ENCODE peak calls at places on chromosomes 4 and X, in six cellular contexts. One of them, this sample, is unnamed. For H3K36me3, the result is how much of the 10 kb centered on the place peaks cover.

GRCh38 chrX:9604111-9604907 is 139.5 kb downstream of the TBL1X start:
- DNase-seq in tibial artery: peak
- DNase-seq in GM23338: no peak
- DNase-seq in fibroblast of lung: peak
- DNase-seq in IMR-90: no peak
- DNase-seq in GM23248: peak
- DNase-seq in this sample: no peak

GRCh38 chr4:10245761-10246160 is 129.2 kb upstream of the WDR1 start:
- DNase-seq in tibial artery: no peak
- DNase-seq in GM23338: no peak
- DNase-seq in fibroblast of lung: no peak
- DNase-seq in IMR-90: no peak
- DNase-seq in GM23248: no peak
- DNase-seq in this sample: no peak

GRCh38 chr4:99117876-99118693 is 26.0 kb downstream of the ADH4 start:
- DNase-seq in tibial artery: no peak
- DNase-seq in GM23338: peak
- DNase-seq in fibroblast of lung: no peak
- DNase-seq in IMR-90: peak
- DNase-seq in GM23248: peak
- DNase-seq in this sample: no peak

GRCh38 chr4:165783626-165784025 is 89.4 kb upstream of the TLL1 start:
- DNase-seq in tibial artery: no peak
- DNase-seq in GM23338: no peak
- DNase-seq in fibroblast of lung: no peak
- DNase-seq in IMR-90: no peak
- DNase-seq in GM23248: no peak
- DNase-seq in this sample: no peak

GRCh38 chrX:57172544-57172943 is 35.3 kb upstream of the SPIN2A start:
- DNase-seq in tibial artery: no peak
- DNase-seq in GM23338: no peak
- DNase-seq in fibroblast of lung: no peak
- DNase-seq in IMR-90: no peak
- DNase-seq in GM23248: peak
- DNase-seq in this sample: no peak

GRCh38 chr4:180860136-180860720 is 1383.0 kb upstream of the TENM3 start:
- DNase-seq in tibial artery: no peak
- DNase-seq in GM23338: no peak
- DNase-seq in fibroblast of lung: no peak
- DNase-seq in IMR-90: no peak
- DNase-seq in GM23248: no peak
- DNase-seq in this sample: no peak

GRCh38 chrX:48910926-48911406 is 480 bp downstream of the SLC35A2 start:
- DNase-seq in tibial artery: no peak
- DNase-seq in GM23338: no peak
- DNase-seq in fibroblast of lung: peak
- DNase-seq in IMR-90: peak
- DNase-seq in GM23248: peak
- DNase-seq in this sample: no peak

GRCh38 chrX:150203249-150203647 is 159.9 kb upstream of the MAMLD1 start:
- DNase-seq in tibial artery: no peak
- DNase-seq in GM23338: no peak
- DNase-seq in fibroblast of lung: no peak
- DNase-seq in IMR-90: no peak
- DNase-seq in GM23248: no peak
- DNase-seq in this sample: no peak

GRCh38 chr4:92381640-92382039 is 77.9 kb downstream of the GRID2 start:
- DNase-seq in tibial artery: no peak
- DNase-seq in GM23338: no peak
- DNase-seq in fibroblast of lung: peak
- DNase-seq in IMR-90: no peak
- DNase-seq in GM23248: peak
- DNase-seq in this sample: no peak

GRCh38 chr4:93317571-93317970 is 511.0 kb upstream of the ATOH1 start:
- DNase-seq in tibial artery: no peak
- DNase-seq in GM23338: no peak
- DNase-seq in fibroblast of lung: no peak
- DNase-seq in IMR-90: no peak
- DNase-seq in GM23248: no peak
- DNase-seq in this sample: no peak

GRCh38 chr4:77092832-77093800 is 17.3 kb upstream of the CCNI start:
- DNase-seq in tibial artery: no peak
- DNase-seq in GM23338: no peak
- DNase-seq in fibroblast of lung: peak
- DNase-seq in IMR-90: no peak
- DNase-seq in GM23248: peak
- DNase-seq in this sample: no peak

GRCh38 chr4:20528508-20528907 is 171.8 kb upstream of the PACRGL start:
- DNase-seq in tibial artery: no peak
- DNase-seq in GM23338: no peak
- DNase-seq in fibroblast of lung: peak
- DNase-seq in IMR-90: peak
- DNase-seq in GM23248: peak
- DNase-seq in this sample: no peak

GRCh38 chr4:37415845-37416369 is 171.4 kb downstream of the NWD2 start:
- DNase-seq in tibial artery: no peak
- DNase-seq in GM23338: peak
- DNase-seq in fibroblast of lung: no peak
- DNase-seq in IMR-90: no peak
- DNase-seq in GM23248: no peak
- DNase-seq in this sample: peak

GRCh38 chrX:143115466-143115865 is 89.7 kb downstream of the SPANXN4 start:
- DNase-seq in tibial artery: no peak
- DNase-seq in GM23338: no peak
- DNase-seq in fibroblast of lung: no peak
- DNase-seq in IMR-90: no peak
- DNase-seq in GM23248: no peak
- DNase-seq in this sample: no peak

GRCh38 chr4:37473807-37474206 is 212.4 kb downstream of the RELL1 start:
- DNase-seq in tibial artery: no peak
- DNase-seq in GM23338: no peak
- DNase-seq in fibroblast of lung: no peak
- DNase-seq in IMR-90: no peak
- DNase-seq in GM23248: no peak
- DNase-seq in this sample: no peak

GRCh38 chrX:63581390-63581789 is 203.6 kb downstream of the ARHGEF9 start:
- DNase-seq in tibial artery: no peak
- DNase-seq in GM23338: peak
- DNase-seq in fibroblast of lung: no peak
- DNase-seq in IMR-90: no peak
- DNase-seq in GM23248: no peak
- DNase-seq in this sample: no peak

GRCh38 chrX:69016220-69016941 is 148.9 kb downstream of the PJA1 start:
- DNase-seq in tibial artery: no peak
- DNase-seq in GM23338: no peak
- DNase-seq in fibroblast of lung: no peak
- DNase-seq in IMR-90: no peak
- DNase-seq in GM23248: no peak
- DNase-seq in this sample: peak

GRCh38 chr4:70158576-70158975 is 4.5 kb downstream of the PRR27 start:
- DNase-seq in tibial artery: no peak
- DNase-seq in GM23338: peak
- DNase-seq in fibroblast of lung: no peak
- DNase-seq in IMR-90: no peak
- DNase-seq in GM23248: no peak
- DNase-seq in this sample: peak

GRCh38 chr4:41509411-41510008 is 28.4 kb upstream of the LIMCH1 start:
- DNase-seq in tibial artery: peak
- DNase-seq in GM23338: no peak
- DNase-seq in fibroblast of lung: peak
- DNase-seq in IMR-90: no peak
- DNase-seq in GM23248: no peak
- DNase-seq in this sample: no peak

GRCh38 chr4:107619065-107619464 is 101.0 kb downstream of the PAPSS1 start:
- DNase-seq in tibial artery: peak
- DNase-seq in GM23338: no peak
- DNase-seq in fibroblast of lung: peak
- DNase-seq in IMR-90: peak
- DNase-seq in GM23248: peak
- DNase-seq in this sample: no peak

GRCh38 chr4:106039796-106040195 is 144.5 kb downstream of the NPNT start:
- DNase-seq in tibial artery: no peak
- DNase-seq in GM23338: no peak
- DNase-seq in fibroblast of lung: no peak
- DNase-seq in IMR-90: peak
- DNase-seq in GM23248: no peak
- DNase-seq in this sample: no peak

GRCh38 chrX:141879616-141880015 is 24.1 kb upstream of the MAGEC1 start:
- DNase-seq in tibial artery: no peak
- DNase-seq in GM23338: peak
- DNase-seq in fibroblast of lung: no peak
- DNase-seq in IMR-90: no peak
- DNase-seq in GM23248: no peak
- DNase-seq in this sample: no peak

GRCh38 chr4:123198706-123199105 is 197.9 kb upstream of the SPRY1 start:
- DNase-seq in tibial artery: no peak
- DNase-seq in GM23338: no peak
- DNase-seq in fibroblast of lung: peak
- DNase-seq in IMR-90: peak
- DNase-seq in GM23248: peak
- DNase-seq in this sample: no peak

GRCh38 chr4:76232681-76233080 is 18.8 kb upstream of the FAM47E start:
- DNase-seq in tibial artery: no peak
- DNase-seq in GM23338: no peak
- DNase-seq in fibroblast of lung: no peak
- DNase-seq in IMR-90: no peak
- DNase-seq in GM23248: peak
- DNase-seq in this sample: no peak

GRCh38 chrX:39418936-39419659 is 617.8 kb downstream of the MID1IP1 start:
- DNase-seq in tibial artery: no peak
- DNase-seq in GM23338: peak
- DNase-seq in fibroblast of lung: no peak
- DNase-seq in IMR-90: no peak
- DNase-seq in GM23248: no peak
- DNase-seq in this sample: no peak

GRCh38 chr4:102411416-102411815 is 66.1 kb upstream of the SLC39A8 start:
- DNase-seq in tibial artery: no peak
- DNase-seq in GM23338: no peak
- DNase-seq in fibroblast of lung: no peak
- DNase-seq in IMR-90: no peak
- DNase-seq in GM23248: peak
- DNase-seq in this sample: no peak

GRCh38 chr4:70997068-70997467 is 3.6 kb downstream of the DCK start:
- DNase-seq in tibial artery: no peak
- DNase-seq in GM23338: no peak
- DNase-seq in fibroblast of lung: no peak
- DNase-seq in IMR-90: no peak
- DNase-seq in GM23248: no peak
- DNase-seq in this sample: no peak

GRCh38 chr4:112860731-112861377 is 188.6 kb upstream of the ANK2 start:
- DNase-seq in tibial artery: no peak
- DNase-seq in GM23338: peak
- DNase-seq in fibroblast of lung: no peak
- DNase-seq in IMR-90: no peak
- DNase-seq in GM23248: no peak
- DNase-seq in this sample: peak

GRCh38 chr4:128573781-128574508 is 235.6 kb upstream of the JADE1 start:
- DNase-seq in tibial artery: no peak
- DNase-seq in GM23338: peak
- DNase-seq in fibroblast of lung: peak
- DNase-seq in IMR-90: peak
- DNase-seq in GM23248: peak
- DNase-seq in this sample: no peak

GRCh38 chr4:83436680-83437079 is 18.9 kb downstream of the HELQ start:
- DNase-seq in tibial artery: no peak
- DNase-seq in GM23338: peak
- DNase-seq in fibroblast of lung: no peak
- DNase-seq in IMR-90: no peak
- DNase-seq in GM23248: no peak
- DNase-seq in this sample: peak

GRCh38 chr4:83440899-83441298 is 14.7 kb downstream of the HELQ start:
- DNase-seq in tibial artery: no peak
- DNase-seq in GM23338: no peak
- DNase-seq in fibroblast of lung: no peak
- DNase-seq in IMR-90: no peak
- DNase-seq in GM23248: no peak
- DNase-seq in this sample: no peak

GRCh38 chr4:83438719-83439118 is 16.9 kb downstream of the HELQ start:
- DNase-seq in tibial artery: no peak
- DNase-seq in GM23338: no peak
- DNase-seq in fibroblast of lung: no peak
- DNase-seq in IMR-90: no peak
- DNase-seq in GM23248: peak
- DNase-seq in this sample: no peak

DNA sequence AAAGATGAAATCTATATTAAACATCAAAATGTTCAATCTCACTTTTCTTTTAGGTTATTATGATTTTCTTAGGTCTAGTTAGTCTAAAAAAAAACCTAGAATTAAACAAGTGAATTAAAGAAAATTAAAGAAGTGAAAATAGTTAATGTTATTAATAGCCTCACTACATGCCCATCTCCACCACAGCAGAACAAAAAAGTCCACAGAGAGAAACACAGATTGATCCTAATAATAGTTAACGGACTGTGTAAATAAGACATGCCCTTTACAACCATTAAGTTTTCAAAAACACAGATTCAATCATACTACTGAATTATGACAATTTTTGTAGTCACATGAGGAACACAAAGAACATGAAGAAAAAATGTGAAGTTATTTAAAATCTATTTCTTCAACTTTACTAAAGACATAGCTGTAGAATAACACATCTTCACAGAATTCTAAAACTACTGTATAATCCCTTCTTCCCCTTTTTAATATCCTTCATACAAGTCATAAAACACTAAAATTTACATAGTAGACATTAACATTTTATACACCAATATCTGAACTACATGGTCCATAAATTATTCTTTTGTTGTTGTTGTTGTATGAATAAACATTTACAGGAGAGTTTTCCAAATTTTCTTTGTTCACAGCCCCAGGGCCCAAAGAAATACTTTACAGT is 15.3 kb downstream of the HELQ start:
- DNase-seq in tibial artery: no peak
- DNase-seq in GM23338: no peak
- DNase-seq in fibroblast of lung: no peak
- DNase-seq in IMR-90: no peak
- DNase-seq in GM23248: no peak
- DNase-seq in this sample: no peak
- H3K36me3 ChIP-seq in tibial artery: half or more
- H3K36me3 ChIP-seq in GM23338: under half
- H3K36me3 ChIP-seq in fibroblast of lung: under half
- H3K36me3 ChIP-seq in IMR-90: under half
- H3K36me3 ChIP-seq in GM23248: under half
- H3K36me3 ChIP-seq in this sample: under half

GRCh38 chr4:8291701-8292387 is 22.3 kb downstream of the HTRA3 start:
- DNase-seq in tibial artery: no peak
- DNase-seq in GM23338: no peak
- DNase-seq in fibroblast of lung: no peak
- DNase-seq in IMR-90: no peak
- DNase-seq in GM23248: no peak
- DNase-seq in this sample: no peak
- H3K36me3 ChIP-seq in tibial artery: under half
- H3K36me3 ChIP-seq in GM23338: under half
- H3K36me3 ChIP-seq in fibroblast of lung: under half
- H3K36me3 ChIP-seq in IMR-90: under half
- H3K36me3 ChIP-seq in GM23248: under half
- H3K36me3 ChIP-seq in this sample: under half

GRCh38 chr4:27018910-27019309 is 158.3 kb downstream of the STIM2 start:
- DNase-seq in tibial artery: no peak
- DNase-seq in GM23338: no peak
- DNase-seq in fibroblast of lung: no peak
- DNase-seq in IMR-90: no peak
- DNase-seq in GM23248: no peak
- DNase-seq in this sample: no peak
- H3K36me3 ChIP-seq in tibial artery: under half
- H3K36me3 ChIP-seq in GM23338: under half
- H3K36me3 ChIP-seq in fibroblast of lung: under half
- H3K36me3 ChIP-seq in IMR-90: under half
- H3K36me3 ChIP-seq in GM23248: under half
- H3K36me3 ChIP-seq in this sample: under half

GRCh38 chr4:6612961-6613675 is 27.4 kb upstream of the MRFAP1 start:
- DNase-seq in tibial artery: no peak
- DNase-seq in GM23338: no peak
- DNase-seq in fibroblast of lung: no peak
- DNase-seq in IMR-90: no peak
- DNase-seq in GM23248: no peak
- DNase-seq in this sample: peak
- H3K36me3 ChIP-seq in tibial artery: half or more
- H3K36me3 ChIP-seq in GM23338: under half
- H3K36me3 ChIP-seq in fibroblast of lung: under half
- H3K36me3 ChIP-seq in IMR-90: half or more
- H3K36me3 ChIP-seq in GM23248: under half
- H3K36me3 ChIP-seq in this sample: under half